ENCODE peak calls at places on chromosomes 2 and 18, in five cellular contexts. R is MM.1S, P is HepG2, V is GM23248, D is neural progenitor cell. B is an unnamed sample. For H3K79me2, the result is how much of the 10 kb centered on the place peaks cover.

GRCh38 chr2:152336854-152337510 is 2.0 kb downstream of the FMNL2 start:
- DNase-seq in D (peak), P (no peak), V (peak), R (no peak), B (no peak)

GRCh38 chr2:181785677-181786344 is 105.5 kb upstream of the NEUROD1 start:
- DNase-seq in V (peak), P (no peak), R (no peak), D (no peak), B (no peak)

GRCh38 chr2:18412980-18413793 is 147.3 kb downstream of the RDH14 start:
- DNase-seq in P (no peak), D (no peak), V (peak), R (no peak), B (no peak)

GRCh38 chr2:36168136-36168535 is 187.4 kb upstream of the CRIM1 start:
- DNase-seq in D (no peak), V (no peak), R (no peak), P (no peak), B (no peak)

GRCh38 chr2:56318147-56318546 is 134.4 kb downstream of the CCDC85A start:
- DNase-seq in R (no peak), P (no peak), D (no peak), V (no peak), B (no peak)

GRCh38 chr18:42087876-42088275 is 132.8 kb downstream of the PIK3C3 start:
- DNase-seq in P (no peak), V (no peak), D (no peak), R (no peak), B (no peak)

GRCh38 chr2:237299897-237300296 is 114.1 kb downstream of the COL6A3 start:
- DNase-seq in R (no peak), P (no peak), V (peak), D (no peak), B (no peak)

GRCh38 chr2:122031544-122032263 is 276.3 kb downstream of the TSN start:
- DNase-seq in D (no peak), P (no peak), V (peak), R (no peak), B (no peak)

GRCh38 chr2:45241061-45241561 is 231.9 kb upstream of the SIX2 start:
- DNase-seq in P (no peak), R (no peak), D (no peak), V (peak), B (no peak)

GRCh38 chr2:193695367-193695766 is 1500.6 kb upstream of the TMEFF2 start:
- DNase-seq in D (peak), P (peak), R (peak), V (peak), B (peak)

GRCh38 chr2:6963727-6964126 is 46.5 kb downstream of the RNF144A start:
- DNase-seq in R (no peak), D (no peak), V (no peak), P (no peak), B (no peak)

GRCh38 chr2:110170102-110170501 is 34.7 kb downstream of the NPHP1 start:
- DNase-seq in D (no peak), P (no peak), R (no peak), V (no peak), B (no peak)

GRCh38 chr2:176106636-176107539 is at the start of gene HOXD11:
- DNase-seq in V (peak), P (no peak), R (no peak), D (peak), B (no peak)

GRCh38 chr2:31110998-31111397 is 27.2 kb downstream of the GALNT14 start:
- DNase-seq in P (no peak), D (peak), V (no peak), R (no peak), B (no peak)

GRCh38 chr2:33497177-33497787 is 20.8 kb downstream of the RASGRP3 start:
- DNase-seq in R (peak), D (no peak), V (no peak), P (no peak), B (no peak)

GRCh38 chr2:167318581-167318980 is 430.3 kb downstream of the XIRP2 start:
- DNase-seq in V (no peak), D (no peak), R (no peak), P (no peak), B (no peak)
- H3K4me3 ChIP-seq in V (no peak), D (no peak), R (no peak), P (no peak), B (no peak)

DNA sequence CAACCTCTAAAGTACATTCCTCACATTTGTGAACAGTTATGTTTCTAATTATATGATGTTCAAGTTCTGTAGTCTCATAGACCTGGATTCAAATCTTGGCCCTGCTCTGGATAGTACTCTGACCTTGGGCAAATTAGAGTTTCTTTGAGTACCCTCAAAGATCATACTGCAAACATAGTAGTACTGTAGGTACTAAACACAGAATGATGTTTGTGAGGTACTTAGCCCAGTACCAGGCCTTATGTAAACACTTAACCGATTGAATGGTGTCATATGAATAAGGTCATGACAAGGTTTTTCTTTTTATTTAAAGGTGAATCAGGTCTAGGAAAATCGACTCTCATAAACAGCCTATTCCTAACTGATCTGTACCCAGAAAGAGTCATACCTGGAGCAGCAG is 19.1 kb downstream of the SEPTIN2 start:
- DNase-seq in R (no peak), P (no peak), D (no peak), V (no peak), B (no peak)
- H3K79me2 ChIP-seq in R (under half), P (half or more), D (half or more), V (half or more), B (under half)

DNA sequence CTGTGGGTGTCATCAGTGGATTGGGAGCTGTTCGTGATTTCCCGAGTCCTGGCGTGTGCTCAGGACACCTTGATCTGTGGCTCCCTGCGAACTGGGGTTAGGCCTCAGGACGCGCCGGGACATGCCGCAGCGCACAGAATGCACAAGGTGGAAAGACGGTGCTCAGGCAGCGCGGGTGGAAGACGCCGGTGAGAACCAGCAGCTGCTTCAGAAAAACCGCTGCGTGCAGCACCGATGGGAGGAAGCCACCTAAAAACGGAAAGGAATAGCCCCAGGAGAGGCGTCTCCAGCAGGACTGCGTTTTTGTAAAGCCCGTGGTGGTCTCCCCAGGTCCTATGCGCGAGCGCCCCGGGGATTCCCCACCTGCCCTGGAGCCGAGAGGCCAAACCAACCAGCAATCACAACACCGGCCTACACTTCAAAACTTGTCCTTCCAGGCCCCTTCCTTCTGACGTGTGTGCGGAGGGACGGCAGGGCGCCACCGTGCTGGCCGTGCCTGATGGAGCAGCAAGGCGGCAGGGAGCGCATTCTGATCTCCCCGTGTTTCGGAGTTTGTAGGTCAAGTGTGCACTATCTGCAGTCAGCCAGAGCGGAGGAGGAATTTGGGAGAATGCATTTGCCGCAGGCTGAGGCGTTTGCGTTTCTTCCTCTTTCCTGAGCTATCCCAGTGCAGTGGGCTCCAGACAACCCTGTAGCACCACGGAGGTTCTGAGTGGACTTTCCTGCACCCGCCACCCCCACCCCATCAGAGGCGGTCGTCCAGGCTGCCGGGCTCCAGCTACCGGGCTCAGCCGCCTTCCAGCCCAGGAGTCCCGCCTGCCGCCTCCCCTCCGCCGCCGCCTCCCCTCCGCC is 32.2 kb downstream of the RTP5 start:
- DNase-seq in D (peak), R (no peak), P (no peak), V (peak), B (no peak)
- H3K4me3 ChIP-seq in D (peak), R (no peak), P (no peak), V (peak), B (no peak)

DNA sequence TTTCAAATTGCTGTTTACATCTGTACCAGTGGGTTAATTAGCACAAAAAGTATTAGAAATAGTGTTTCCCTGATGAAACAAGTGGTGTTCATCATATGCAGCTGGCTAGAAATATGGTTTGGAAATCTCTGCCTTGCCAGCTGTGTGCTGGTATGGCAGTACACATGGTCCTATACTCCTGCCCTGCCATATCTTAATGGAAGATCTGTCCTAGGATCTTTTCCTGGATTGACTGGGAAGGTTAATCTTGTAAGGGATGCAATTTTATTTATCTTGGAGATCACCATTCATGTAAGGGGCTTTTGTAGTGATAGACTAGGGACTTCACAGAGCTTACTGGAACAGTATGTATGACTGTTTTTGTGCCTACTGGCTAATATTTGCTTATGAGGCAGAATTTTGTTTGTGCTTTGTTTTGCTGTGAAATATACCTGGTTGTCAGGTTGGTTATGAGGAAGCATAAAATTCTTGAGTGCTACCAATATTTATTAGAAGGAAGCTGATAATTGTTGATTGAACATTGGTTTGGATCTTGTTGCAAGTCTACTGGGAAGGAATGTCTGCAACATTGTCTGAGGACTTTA is 73.5 kb downstream of the GULP1 start:
- DNase-seq in R (no peak), D (no peak), P (no peak), V (no peak), B (no peak)
- H3K79me2 ChIP-seq in R (under half), D (half or more), P (under half), V (under half), B (under half)

GRCh38 chr18:9334351-9335254 is at the start of gene TWSG1:
- DNase-seq in R (peak), P (peak), V (peak), D (peak), B (peak)
- H3K4me3 ChIP-seq in R (peak), P (peak), V (peak), D (peak), B (peak)

DNA sequence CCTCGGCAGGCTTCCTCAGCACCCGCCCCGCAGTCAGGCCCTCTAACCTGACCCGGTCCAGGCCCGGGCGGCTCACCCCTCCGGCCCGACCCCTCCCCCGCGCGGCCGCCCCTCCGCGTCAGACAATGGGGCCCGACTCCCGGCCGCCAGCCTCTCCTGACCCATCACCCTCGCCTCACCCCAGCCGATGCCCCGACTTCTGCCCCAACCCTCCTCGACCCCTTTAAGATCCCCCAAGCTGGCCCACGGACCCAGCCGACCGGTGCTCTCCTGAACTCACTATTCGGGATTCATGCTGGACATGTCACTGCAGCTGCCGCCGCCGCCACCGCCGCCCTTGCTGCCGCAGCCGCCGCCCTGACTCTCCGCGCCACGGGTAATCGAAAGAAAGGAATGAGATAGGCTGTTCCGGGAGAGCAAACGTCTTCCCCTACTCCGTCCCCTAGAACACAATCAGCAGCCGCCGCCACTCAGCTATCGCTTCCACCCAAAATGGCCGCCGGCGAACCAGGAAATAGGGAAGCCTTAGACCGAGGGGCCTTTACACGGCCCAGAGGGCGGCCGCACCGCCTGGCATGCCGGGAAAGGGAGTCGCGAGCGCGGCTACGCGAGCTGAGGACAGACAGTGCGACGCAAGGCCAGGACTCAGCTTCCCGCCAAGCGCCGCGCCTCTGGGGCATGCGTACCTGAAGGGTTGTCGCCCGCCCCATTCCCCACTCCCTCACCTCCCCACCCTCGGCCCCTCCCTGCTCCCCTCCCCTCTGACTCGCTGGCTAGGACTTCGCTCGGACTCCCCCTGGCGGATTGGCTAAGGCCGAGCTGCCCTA is at the start of gene RAB1A:
- DNase-seq in V (peak), R (peak), D (peak), P (peak), B (peak)
- H3K79me2 ChIP-seq in V (half or more), R (half or more), D (under half), P (half or more), B (half or more)

GRCh38 chr2:169365093-169365483 is 2.8 kb upstream of the LRP2 start:
- DNase-seq in P (no peak), V (no peak), R (peak), D (no peak), B (peak)
- H3K4me3 ChIP-seq in P (peak), V (no peak), R (peak), D (peak), B (peak)

DNA sequence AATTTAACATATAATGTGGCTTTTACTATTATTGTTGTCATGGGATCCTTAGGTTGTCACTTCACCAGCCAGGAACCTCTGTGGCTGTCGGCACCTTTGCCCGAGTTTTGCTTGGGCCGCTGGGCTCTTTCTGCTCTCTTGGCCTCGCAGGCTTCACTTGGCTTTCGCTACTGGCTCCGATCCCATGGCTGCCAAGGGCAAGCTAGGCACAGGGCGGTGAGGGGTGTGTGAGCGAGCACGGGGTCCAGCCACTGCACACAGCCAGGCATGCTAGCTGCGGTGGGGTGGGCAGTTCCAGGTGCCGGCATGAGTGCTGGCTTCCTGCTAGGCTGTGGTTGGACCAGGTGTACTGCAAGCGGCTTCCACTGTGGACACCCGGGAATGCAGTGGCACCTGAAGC is 23.4 kb upstream of the RAPGEF4 start:
- DNase-seq in R (no peak), P (no peak), V (no peak), D (no peak), B (no peak)
- H3K79me2 ChIP-seq in R (under half), P (under half), V (under half), D (under half), B (under half)

DNA sequence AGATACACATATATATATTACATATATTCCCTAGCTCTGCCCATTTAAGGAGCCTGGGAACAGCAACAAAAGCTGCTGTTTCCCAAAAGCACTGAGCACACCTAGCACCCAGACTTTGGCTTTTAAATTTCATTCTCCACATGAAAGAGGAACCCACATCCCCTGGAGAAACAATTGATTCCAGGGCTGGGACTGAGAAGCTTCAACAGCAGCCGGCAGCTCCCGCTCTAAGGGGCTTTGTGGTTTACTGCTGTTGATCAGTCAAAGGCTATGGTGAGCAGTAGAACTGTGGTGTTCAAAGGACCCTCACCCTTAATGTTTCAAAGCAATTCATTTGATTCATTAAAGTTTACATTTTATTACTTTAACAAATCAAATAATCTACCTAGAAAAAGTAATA is 83.3 kb upstream of the SLC66A3 start:
- DNase-seq in D (no peak), R (no peak), V (no peak), P (no peak), B (no peak)
- H3K4me3 ChIP-seq in D (no peak), R (no peak), V (no peak), P (no peak), B (no peak)

GRCh38 chr2:74556159-74556558 is 1.6 kb downstream of the DOK1 start:
- DNase-seq in R (no peak), P (no peak), D (no peak), V (no peak), B (no peak)
- H3K79me2 ChIP-seq in R (under half), P (under half), D (under half), V (under half), B (under half)

B was measured in OCI-LY7.